ENCODE peak calls at places on chromosome 14, in nine cellular contexts. One of them, this sample, is unnamed.
A peak's percentile ranks its signal among the peaks of the same experiment; 100 is the strongest.

GRCh38 chr14:103108749-103109207 is 14.3 kb downstream of the EXOC3L4 start:
- DNase-seq in GM23248: peak; percentile 37
- DNase-seq in GM13977: peak; percentile 91
- DNase-seq in activated CD8-positive, alpha-beta memory T cell treated with anti-CD3 and anti-CD28 coated beads for 1 hour: no peak
- DNase-seq in cardiac muscle cell: no peak
- DNase-seq in stimulated activated CD4-positive, alpha-beta T cell treated with anti-CD3 and anti-CD28 coated beads, Interleukin-1b, Interleukin-23, amount 100 ng/mL, for 1 hour: no peak
- DNase-seq in Daoy: peak; percentile 87
- DNase-seq in activated CD8-positive, alpha-beta T cell treated with anti-CD3 and anti-CD28 coated beads, Interleukin-2, amount 10 ng/mL, durations not matched to agents 7 days and 5 days: no peak
- DNase-seq in NCI-H1092: no peak
- DNase-seq in this sample: no peak

GRCh38 chr14:59123975-59124374 is 64.5 kb upstream of the DAAM1 start:
- DNase-seq in GM23248: peak; percentile 68
- DNase-seq in GM13977: no peak
- DNase-seq in activated CD8-positive, alpha-beta memory T cell treated with anti-CD3 and anti-CD28 coated beads for 1 hour: no peak
- DNase-seq in cardiac muscle cell: peak; percentile 28
- DNase-seq in stimulated activated CD4-positive, alpha-beta T cell treated with anti-CD3 and anti-CD28 coated beads, Interleukin-1b, Interleukin-23, amount 100 ng/mL, for 1 hour: no peak
- DNase-seq in Daoy: no peak
- DNase-seq in activated CD8-positive, alpha-beta T cell treated with anti-CD3 and anti-CD28 coated beads, Interleukin-2, amount 10 ng/mL, durations not matched to agents 7 days and 5 days: no peak
- DNase-seq in NCI-H1092: no peak
- DNase-seq in this sample: no peak

GRCh38 chr14:69845787-69846186 is 33.4 kb upstream of the SMOC1 start:
- DNase-seq in GM23248: peak; percentile 9
- DNase-seq in GM13977: no peak
- DNase-seq in activated CD8-positive, alpha-beta memory T cell treated with anti-CD3 and anti-CD28 coated beads for 1 hour: no peak
- DNase-seq in cardiac muscle cell: no peak
- DNase-seq in stimulated activated CD4-positive, alpha-beta T cell treated with anti-CD3 and anti-CD28 coated beads, Interleukin-1b, Interleukin-23, amount 100 ng/mL, for 1 hour: no peak
- DNase-seq in Daoy: peak; percentile 73
- DNase-seq in activated CD8-positive, alpha-beta T cell treated with anti-CD3 and anti-CD28 coated beads, Interleukin-2, amount 10 ng/mL, durations not matched to agents 7 days and 5 days: no peak
- DNase-seq in NCI-H1092: no peak
- DNase-seq in this sample: no peak

GRCh38 chr14:50342211-50343080 is 30.3 kb downstream of the DMAC2L start:
- DNase-seq in GM23248: peak; percentile 76
- DNase-seq in GM13977: peak; percentile 58
- DNase-seq in activated CD8-positive, alpha-beta memory T cell treated with anti-CD3 and anti-CD28 coated beads for 1 hour: no peak
- DNase-seq in cardiac muscle cell: peak; percentile 43
- DNase-seq in stimulated activated CD4-positive, alpha-beta T cell treated with anti-CD3 and anti-CD28 coated beads, Interleukin-1b, Interleukin-23, amount 100 ng/mL, for 1 hour: no peak
- DNase-seq in Daoy: peak; percentile 78
- DNase-seq in activated CD8-positive, alpha-beta T cell treated with anti-CD3 and anti-CD28 coated beads, Interleukin-2, amount 10 ng/mL, durations not matched to agents 7 days and 5 days: peak; percentile 71
- DNase-seq in NCI-H1092: peak; percentile 21
- DNase-seq in this sample: no peak

GRCh38 chr14:92224348-92224954 is 98.5 kb upstream of the SLC24A4 start:
- DNase-seq in GM23248: peak; percentile 29
- DNase-seq in GM13977: no peak
- DNase-seq in activated CD8-positive, alpha-beta memory T cell treated with anti-CD3 and anti-CD28 coated beads for 1 hour: no peak
- DNase-seq in cardiac muscle cell: no peak
- DNase-seq in stimulated activated CD4-positive, alpha-beta T cell treated with anti-CD3 and anti-CD28 coated beads, Interleukin-1b, Interleukin-23, amount 100 ng/mL, for 1 hour: no peak
- DNase-seq in Daoy: peak; percentile 33
- DNase-seq in activated CD8-positive, alpha-beta T cell treated with anti-CD3 and anti-CD28 coated beads, Interleukin-2, amount 10 ng/mL, durations not matched to agents 7 days and 5 days: no peak
- DNase-seq in NCI-H1092: no peak
- DNase-seq in this sample: no peak

GRCh38 chr14:51682411-51682810 is 30.7 kb downstream of the FRMD6 start:
- DNase-seq in GM23248: peak; percentile 78
- DNase-seq in GM13977: no peak
- DNase-seq in activated CD8-positive, alpha-beta memory T cell treated with anti-CD3 and anti-CD28 coated beads for 1 hour: no peak
- DNase-seq in cardiac muscle cell: no peak
- DNase-seq in stimulated activated CD4-positive, alpha-beta T cell treated with anti-CD3 and anti-CD28 coated beads, Interleukin-1b, Interleukin-23, amount 100 ng/mL, for 1 hour: no peak
- DNase-seq in Daoy: no peak
- DNase-seq in activated CD8-positive, alpha-beta T cell treated with anti-CD3 and anti-CD28 coated beads, Interleukin-2, amount 10 ng/mL, durations not matched to agents 7 days and 5 days: no peak
- DNase-seq in NCI-H1092: no peak
- DNase-seq in this sample: no peak

GRCh38 chr14:88463318-88463717 is 77.9 kb downstream of the SPATA7 start:
- DNase-seq in GM23248: peak; percentile 13
- DNase-seq in GM13977: peak; percentile 54
- DNase-seq in activated CD8-positive, alpha-beta memory T cell treated with anti-CD3 and anti-CD28 coated beads for 1 hour: no peak
- DNase-seq in cardiac muscle cell: peak; percentile 25
- DNase-seq in stimulated activated CD4-positive, alpha-beta T cell treated with anti-CD3 and anti-CD28 coated beads, Interleukin-1b, Interleukin-23, amount 100 ng/mL, for 1 hour: no peak
- DNase-seq in Daoy: peak; percentile 17
- DNase-seq in activated CD8-positive, alpha-beta T cell treated with anti-CD3 and anti-CD28 coated beads, Interleukin-2, amount 10 ng/mL, durations not matched to agents 7 days and 5 days: peak; percentile 34
- DNase-seq in NCI-H1092: no peak
- DNase-seq in this sample: no peak

GRCh38 chr14:64337901-64338615 is 43.9 kb upstream of the ESR2 start:
- DNase-seq in GM23248: peak; percentile 87
- DNase-seq in GM13977: peak; percentile 28
- DNase-seq in activated CD8-positive, alpha-beta memory T cell treated with anti-CD3 and anti-CD28 coated beads for 1 hour: no peak
- DNase-seq in cardiac muscle cell: peak; percentile 88
- DNase-seq in stimulated activated CD4-positive, alpha-beta T cell treated with anti-CD3 and anti-CD28 coated beads, Interleukin-1b, Interleukin-23, amount 100 ng/mL, for 1 hour: peak; percentile 9
- DNase-seq in Daoy: peak; percentile 75
- DNase-seq in activated CD8-positive, alpha-beta T cell treated with anti-CD3 and anti-CD28 coated beads, Interleukin-2, amount 10 ng/mL, durations not matched to agents 7 days and 5 days: no peak
- DNase-seq in NCI-H1092: peak; percentile 70
- DNase-seq in this sample: peak; percentile 46

GRCh38 chr14:62655161-62655560 is 390.1 kb downstream of the KCNH5 start:
- DNase-seq in GM23248: no peak
- DNase-seq in GM13977: no peak
- DNase-seq in activated CD8-positive, alpha-beta memory T cell treated with anti-CD3 and anti-CD28 coated beads for 1 hour: no peak
- DNase-seq in cardiac muscle cell: no peak
- DNase-seq in stimulated activated CD4-positive, alpha-beta T cell treated with anti-CD3 and anti-CD28 coated beads, Interleukin-1b, Interleukin-23, amount 100 ng/mL, for 1 hour: no peak
- DNase-seq in Daoy: no peak
- DNase-seq in activated CD8-positive, alpha-beta T cell treated with anti-CD3 and anti-CD28 coated beads, Interleukin-2, amount 10 ng/mL, durations not matched to agents 7 days and 5 days: no peak
- DNase-seq in NCI-H1092: no peak
- DNase-seq in this sample: no peak

GRCh38 chr14:83777516-83777915 is 1752.4 kb upstream of the FLRT2 start:
- DNase-seq in GM23248: no peak
- DNase-seq in GM13977: no peak
- DNase-seq in activated CD8-positive, alpha-beta memory T cell treated with anti-CD3 and anti-CD28 coated beads for 1 hour: no peak
- DNase-seq in cardiac muscle cell: no peak
- DNase-seq in stimulated activated CD4-positive, alpha-beta T cell treated with anti-CD3 and anti-CD28 coated beads, Interleukin-1b, Interleukin-23, amount 100 ng/mL, for 1 hour: no peak
- DNase-seq in Daoy: no peak
- DNase-seq in activated CD8-positive, alpha-beta T cell treated with anti-CD3 and anti-CD28 coated beads, Interleukin-2, amount 10 ng/mL, durations not matched to agents 7 days and 5 days: no peak
- DNase-seq in NCI-H1092: no peak
- DNase-seq in this sample: no peak

GRCh38 chr14:73460691-73461127 is 2.4 kb upstream of the NUMB start:
- DNase-seq in GM23248: peak; percentile 91
- DNase-seq in GM13977: no peak
- DNase-seq in activated CD8-positive, alpha-beta memory T cell treated with anti-CD3 and anti-CD28 coated beads for 1 hour: no peak
- DNase-seq in cardiac muscle cell: no peak
- DNase-seq in stimulated activated CD4-positive, alpha-beta T cell treated with anti-CD3 and anti-CD28 coated beads, Interleukin-1b, Interleukin-23, amount 100 ng/mL, for 1 hour: no peak
- DNase-seq in Daoy: peak; percentile 51
- DNase-seq in activated CD8-positive, alpha-beta T cell treated with anti-CD3 and anti-CD28 coated beads, Interleukin-2, amount 10 ng/mL, durations not matched to agents 7 days and 5 days: no peak
- DNase-seq in NCI-H1092: no peak
- DNase-seq in this sample: no peak

GRCh38 chr14:98949506-98950135 is 322.4 kb downstream of the BCL11B start:
- DNase-seq in GM23248: no peak
- DNase-seq in GM13977: no peak
- DNase-seq in activated CD8-positive, alpha-beta memory T cell treated with anti-CD3 and anti-CD28 coated beads for 1 hour: no peak
- DNase-seq in cardiac muscle cell: no peak
- DNase-seq in stimulated activated CD4-positive, alpha-beta T cell treated with anti-CD3 and anti-CD28 coated beads, Interleukin-1b, Interleukin-23, amount 100 ng/mL, for 1 hour: no peak
- DNase-seq in Daoy: no peak
- DNase-seq in activated CD8-positive, alpha-beta T cell treated with anti-CD3 and anti-CD28 coated beads, Interleukin-2, amount 10 ng/mL, durations not matched to agents 7 days and 5 days: no peak
- DNase-seq in NCI-H1092: no peak
- DNase-seq in this sample: no peak

GRCh38 chr14:21894003-21894897 is 220.6 kb upstream of the OR4E1 start:
- DNase-seq in GM23248: no peak
- DNase-seq in GM13977: no peak
- DNase-seq in activated CD8-positive, alpha-beta memory T cell treated with anti-CD3 and anti-CD28 coated beads for 1 hour: no peak
- DNase-seq in cardiac muscle cell: peak; percentile 15
- DNase-seq in stimulated activated CD4-positive, alpha-beta T cell treated with anti-CD3 and anti-CD28 coated beads, Interleukin-1b, Interleukin-23, amount 100 ng/mL, for 1 hour: peak; percentile 3
- DNase-seq in Daoy: peak; percentile 41
- DNase-seq in activated CD8-positive, alpha-beta T cell treated with anti-CD3 and anti-CD28 coated beads, Interleukin-2, amount 10 ng/mL, durations not matched to agents 7 days and 5 days: peak; percentile 71
- DNase-seq in NCI-H1092: no peak
- DNase-seq in this sample: no peak

GRCh38 chr14:75793806-75794205 is 132.8 kb downstream of the TTLL5 start:
- DNase-seq in GM23248: peak; percentile 20
- DNase-seq in GM13977: no peak
- DNase-seq in activated CD8-positive, alpha-beta memory T cell treated with anti-CD3 and anti-CD28 coated beads for 1 hour: no peak
- DNase-seq in cardiac muscle cell: no peak
- DNase-seq in stimulated activated CD4-positive, alpha-beta T cell treated with anti-CD3 and anti-CD28 coated beads, Interleukin-1b, Interleukin-23, amount 100 ng/mL, for 1 hour: no peak
- DNase-seq in Daoy: no peak
- DNase-seq in activated CD8-positive, alpha-beta T cell treated with anti-CD3 and anti-CD28 coated beads, Interleukin-2, amount 10 ng/mL, durations not matched to agents 7 days and 5 days: no peak
- DNase-seq in NCI-H1092: no peak
- DNase-seq in this sample: no peak

GRCh38 chr14:55731881-55732498 is 152.0 kb downstream of the KTN1 start:
- DNase-seq in GM23248: peak; percentile 42
- DNase-seq in GM13977: peak; percentile 18
- DNase-seq in activated CD8-positive, alpha-beta memory T cell treated with anti-CD3 and anti-CD28 coated beads for 1 hour: peak; percentile 4
- DNase-seq in cardiac muscle cell: peak; percentile 47
- DNase-seq in stimulated activated CD4-positive, alpha-beta T cell treated with anti-CD3 and anti-CD28 coated beads, Interleukin-1b, Interleukin-23, amount 100 ng/mL, for 1 hour: peak; percentile 7
- DNase-seq in Daoy: peak; percentile 27
- DNase-seq in activated CD8-positive, alpha-beta T cell treated with anti-CD3 and anti-CD28 coated beads, Interleukin-2, amount 10 ng/mL, durations not matched to agents 7 days and 5 days: peak; percentile 64
- DNase-seq in NCI-H1092: peak; percentile 51
- DNase-seq in this sample: peak; percentile 26

GRCh38 chr14:86934196-86934595 is 1058.8 kb downstream of the GALC start:
- DNase-seq in GM23248: no peak
- DNase-seq in GM13977: no peak
- DNase-seq in activated CD8-positive, alpha-beta memory T cell treated with anti-CD3 and anti-CD28 coated beads for 1 hour: no peak
- DNase-seq in cardiac muscle cell: no peak
- DNase-seq in stimulated activated CD4-positive, alpha-beta T cell treated with anti-CD3 and anti-CD28 coated beads, Interleukin-1b, Interleukin-23, amount 100 ng/mL, for 1 hour: no peak
- DNase-seq in Daoy: no peak
- DNase-seq in activated CD8-positive, alpha-beta T cell treated with anti-CD3 and anti-CD28 coated beads, Interleukin-2, amount 10 ng/mL, durations not matched to agents 7 days and 5 days: no peak
- DNase-seq in NCI-H1092: no peak
- DNase-seq in this sample: no peak

GRCh38 chr14:21436567-21437062 is 19.3 kb downstream of the CHD8 start:
- DNase-seq in GM23248: peak; percentile 25
- DNase-seq in GM13977: no peak
- DNase-seq in activated CD8-positive, alpha-beta memory T cell treated with anti-CD3 and anti-CD28 coated beads for 1 hour: no peak
- DNase-seq in cardiac muscle cell: no peak
- DNase-seq in stimulated activated CD4-positive, alpha-beta T cell treated with anti-CD3 and anti-CD28 coated beads, Interleukin-1b, Interleukin-23, amount 100 ng/mL, for 1 hour: no peak
- DNase-seq in Daoy: no peak
- DNase-seq in activated CD8-positive, alpha-beta T cell treated with anti-CD3 and anti-CD28 coated beads, Interleukin-2, amount 10 ng/mL, durations not matched to agents 7 days and 5 days: no peak
- DNase-seq in NCI-H1092: no peak
- DNase-seq in this sample: no peak

GRCh38 chr14:56630707-56631106 is 51.1 kb downstream of the TMEM260 start:
- DNase-seq in GM23248: peak; percentile 3
- DNase-seq in GM13977: no peak
- DNase-seq in activated CD8-positive, alpha-beta memory T cell treated with anti-CD3 and anti-CD28 coated beads for 1 hour: no peak
- DNase-seq in cardiac muscle cell: no peak
- DNase-seq in stimulated activated CD4-positive, alpha-beta T cell treated with anti-CD3 and anti-CD28 coated beads, Interleukin-1b, Interleukin-23, amount 100 ng/mL, for 1 hour: no peak
- DNase-seq in Daoy: no peak
- DNase-seq in activated CD8-positive, alpha-beta T cell treated with anti-CD3 and anti-CD28 coated beads, Interleukin-2, amount 10 ng/mL, durations not matched to agents 7 days and 5 days: no peak
- DNase-seq in NCI-H1092: no peak
- DNase-seq in this sample: no peak

GRCh38 chr14:56650977-56651376 is 71.4 kb downstream of the TMEM260 start:
- DNase-seq in GM23248: no peak
- DNase-seq in GM13977: no peak
- DNase-seq in activated CD8-positive, alpha-beta memory T cell treated with anti-CD3 and anti-CD28 coated beads for 1 hour: no peak
- DNase-seq in cardiac muscle cell: no peak
- DNase-seq in stimulated activated CD4-positive, alpha-beta T cell treated with anti-CD3 and anti-CD28 coated beads, Interleukin-1b, Interleukin-23, amount 100 ng/mL, for 1 hour: no peak
- DNase-seq in Daoy: no peak
- DNase-seq in activated CD8-positive, alpha-beta T cell treated with anti-CD3 and anti-CD28 coated beads, Interleukin-2, amount 10 ng/mL, durations not matched to agents 7 days and 5 days: no peak
- DNase-seq in NCI-H1092: peak; percentile 72
- DNase-seq in this sample: no peak

GRCh38 chr14:90302529-90303303 is 29.0 kb downstream of the NRDE2 start:
- DNase-seq in GM23248: no peak
- DNase-seq in GM13977: no peak
- DNase-seq in activated CD8-positive, alpha-beta memory T cell treated with anti-CD3 and anti-CD28 coated beads for 1 hour: no peak
- DNase-seq in cardiac muscle cell: no peak
- DNase-seq in stimulated activated CD4-positive, alpha-beta T cell treated with anti-CD3 and anti-CD28 coated beads, Interleukin-1b, Interleukin-23, amount 100 ng/mL, for 1 hour: no peak
- DNase-seq in Daoy: no peak
- DNase-seq in activated CD8-positive, alpha-beta T cell treated with anti-CD3 and anti-CD28 coated beads, Interleukin-2, amount 10 ng/mL, durations not matched to agents 7 days and 5 days: no peak
- DNase-seq in NCI-H1092: no peak
- DNase-seq in this sample: no peak

GRCh38 chr14:104103061-104104005 is 17.8 kb downstream of the ASPG start:
- DNase-seq in GM23248: no peak
- DNase-seq in GM13977: no peak
- DNase-seq in activated CD8-positive, alpha-beta memory T cell treated with anti-CD3 and anti-CD28 coated beads for 1 hour: no peak
- DNase-seq in cardiac muscle cell: no peak
- DNase-seq in stimulated activated CD4-positive, alpha-beta T cell treated with anti-CD3 and anti-CD28 coated beads, Interleukin-1b, Interleukin-23, amount 100 ng/mL, for 1 hour: no peak
- DNase-seq in Daoy: no peak
- DNase-seq in activated CD8-positive, alpha-beta T cell treated with anti-CD3 and anti-CD28 coated beads, Interleukin-2, amount 10 ng/mL, durations not matched to agents 7 days and 5 days: no peak
- DNase-seq in NCI-H1092: peak; percentile 84
- DNase-seq in this sample: no peak

GRCh38 chr14:82667006-82667405 is 1133.4 kb upstream of the SEL1L start:
- DNase-seq in GM23248: no peak
- DNase-seq in GM13977: no peak
- DNase-seq in activated CD8-positive, alpha-beta memory T cell treated with anti-CD3 and anti-CD28 coated beads for 1 hour: no peak
- DNase-seq in cardiac muscle cell: no peak
- DNase-seq in stimulated activated CD4-positive, alpha-beta T cell treated with anti-CD3 and anti-CD28 coated beads, Interleukin-1b, Interleukin-23, amount 100 ng/mL, for 1 hour: no peak
- DNase-seq in Daoy: no peak
- DNase-seq in activated CD8-positive, alpha-beta T cell treated with anti-CD3 and anti-CD28 coated beads, Interleukin-2, amount 10 ng/mL, durations not matched to agents 7 days and 5 days: no peak
- DNase-seq in NCI-H1092: no peak
- DNase-seq in this sample: no peak

GRCh38 chr14:50085570-50086315 is 30.6 kb downstream of the VCPKMT start:
- DNase-seq in GM23248: peak; percentile 93
- DNase-seq in GM13977: peak; percentile 70
- DNase-seq in activated CD8-positive, alpha-beta memory T cell treated with anti-CD3 and anti-CD28 coated beads for 1 hour: no peak
- DNase-seq in cardiac muscle cell: no peak
- DNase-seq in stimulated activated CD4-positive, alpha-beta T cell treated with anti-CD3 and anti-CD28 coated beads, Interleukin-1b, Interleukin-23, amount 100 ng/mL, for 1 hour: no peak
- DNase-seq in Daoy: peak; percentile 84
- DNase-seq in activated CD8-positive, alpha-beta T cell treated with anti-CD3 and anti-CD28 coated beads, Interleukin-2, amount 10 ng/mL, durations not matched to agents 7 days and 5 days: peak; percentile 42
- DNase-seq in NCI-H1092: no peak
- DNase-seq in this sample: peak; percentile 64

GRCh38 chr14:77825895-77826519 is 26.1 kb downstream of the ADCK1 start:
- DNase-seq in GM23248: no peak
- DNase-seq in GM13977: no peak
- DNase-seq in activated CD8-positive, alpha-beta memory T cell treated with anti-CD3 and anti-CD28 coated beads for 1 hour: no peak
- DNase-seq in cardiac muscle cell: peak; percentile 10
- DNase-seq in stimulated activated CD4-positive, alpha-beta T cell treated with anti-CD3 and anti-CD28 coated beads, Interleukin-1b, Interleukin-23, amount 100 ng/mL, for 1 hour: no peak
- DNase-seq in Daoy: no peak
- DNase-seq in activated CD8-positive, alpha-beta T cell treated with anti-CD3 and anti-CD28 coated beads, Interleukin-2, amount 10 ng/mL, durations not matched to agents 7 days and 5 days: no peak
- DNase-seq in NCI-H1092: no peak
- DNase-seq in this sample: no peak